ENCODE peak calls at places on chromosome 13, in four cellular contexts. Q is astrocyte of the spinal cord; W is vagina; Z is CD8-positive, alpha-beta T cell. I is an unnamed sample.

GRCh38 chr13:19058566-19058965 is 123.1 kb downstream of the TUBA3C start:
- DNase-seq in Q (no peak), W (no peak), Z (no peak), I (no peak)

GRCh38 chr13:49620170-49620621 is 8.1 kb upstream of the ARL11 start:
- DNase-seq in Q (no peak), W (no peak), Z (no peak), I (no peak)

GRCh38 chr13:44921931-44922758 is 67.1 kb downstream of the NUFIP1 start:
- DNase-seq in Q (peak; percentile 99), W (peak; percentile 94), Z (no peak), I (no peak)

GRCh38 chr13:39886336-39886735 is 230.9 kb downstream of the COG6 start:
- DNase-seq in Q (no peak), W (no peak), Z (no peak), I (no peak)

GRCh38 chr13:21033224-21033855 is 28.0 kb downstream of the LATS2 start:
- DNase-seq in Q (peak; percentile 62), W (no peak), Z (no peak), I (no peak)

GRCh38 chr13:48567521-48568331 is 34.8 kb upstream of the RCBTB2 start:
- DNase-seq in Q (no peak), W (no peak), Z (no peak), I (no peak)

GRCh38 chr13:90171649-90172048 is 1175.8 kb upstream of the MIR17HG start:
- DNase-seq in Q (peak; percentile 2), W (no peak), Z (no peak), I (no peak)

GRCh38 chr13:99800951-99801350 is 170.6 kb downstream of the ZIC5 start:
- DNase-seq in Q (no peak), W (no peak), Z (no peak), I (no peak)

GRCh38 chr13:84136582-84136981 is 254.3 kb upstream of the SLITRK1 start:
- DNase-seq in Q (no peak), W (no peak), Z (no peak), I (no peak)

GRCh38 chr13:113139580-113139979 is 17.0 kb downstream of the F10 start:
- DNase-seq in Q (no peak), W (no peak), Z (no peak), I (no peak)

GRCh38 chr13:106619688-106620555 is 52.0 kb upstream of the ARGLU1 start:
- DNase-seq in Q (peak; percentile 70), W (peak; percentile 84), Z (peak; percentile 19), I (peak; percentile 27)

GRCh38 chr13:108915095-108915633 is 285.8 kb downstream of the MYO16 start:
- DNase-seq in Q (peak; percentile 65), W (no peak), Z (no peak), I (no peak)

GRCh38 chr13:21849323-21849722 is 178.4 kb downstream of the FGF9 start:
- DNase-seq in Q (no peak), W (no peak), Z (peak; percentile 20), I (no peak)

GRCh38 chr13:36362251-36362650 is 16.1 kb upstream of the SPART start:
- DNase-seq in Q (peak; percentile 79), W (no peak), Z (no peak), I (no peak)

GRCh38 chr13:30105381-30105780 is 202.0 kb downstream of the KATNAL1 start:
- DNase-seq in Q (no peak), W (no peak), Z (no peak), I (no peak)

GRCh38 chr13:47858042-47858677 is 142.9 kb downstream of the SUCLA2 start:
- DNase-seq in Q (no peak), W (no peak), Z (no peak), I (no peak)

GRCh38 chr13:107035778-107036177 is 467.8 kb upstream of the ARGLU1 start:
- DNase-seq in Q (peak; percentile 50), W (no peak), Z (no peak), I (no peak)

GRCh38 chr13:98332222-98332621 is 155.2 kb upstream of the RNF113B start:
- DNase-seq in Q (no peak), W (no peak), Z (no peak), I (no peak)

GRCh38 chr13:75251188-75251587 is 230.8 kb downstream of the TBC1D4 start:
- DNase-seq in Q (no peak), W (no peak), Z (no peak), I (no peak)

GRCh38 chr13:48291730-48292129 is 11.8 kb upstream of the RB1 start:
- DNase-seq in Q (no peak), W (no peak), Z (no peak), I (no peak)

GRCh38 chr13:21752501-21752900 is 81.6 kb downstream of the FGF9 start:
- DNase-seq in Q (no peak), W (no peak), Z (no peak), I (no peak)

GRCh38 chr13:99067160-99067985 is 89.5 kb upstream of the DOCK9 start:
- DNase-seq in Q (peak; percentile 73), W (no peak), Z (no peak), I (no peak)

GRCh38 chr13:25463496-25463895 is 91.7 kb downstream of the ATP8A2 start:
- DNase-seq in Q (no peak), W (no peak), Z (no peak), I (no peak)

GRCh38 chr13:101449971-101450748 is 2.3 kb upstream of the ITGBL1 start:
- DNase-seq in Q (peak; percentile 91), W (no peak), Z (no peak), I (no peak)

GRCh38 chr13:34640931-34641330 is 301.1 kb upstream of the NBEA start:
- DNase-seq in Q (no peak), W (no peak), Z (no peak), I (no peak)

GRCh38 chr13:70527553-70527952 is 419.3 kb upstream of the KLHL1 start:
- DNase-seq in Q (no peak), W (no peak), Z (no peak), I (no peak)

GRCh38 chr13:25237083-25237482 is 50.2 kb downstream of the MTMR6 start:
- DNase-seq in Q (no peak), W (no peak), Z (no peak), I (no peak)

GRCh38 chr13:112907286-112907685 is 61.7 kb upstream of the MCF2L start:
- DNase-seq in Q (no peak), W (no peak), Z (no peak), I (no peak)

GRCh38 chr13:69579351-69579750 is 528.3 kb upstream of the ATXN8OS start:
- DNase-seq in Q (peak; percentile 5), W (no peak), Z (no peak), I (no peak)

GRCh38 chr13:39144941-39145533 is 106.8 kb downstream of the NHLRC3 start:
- DNase-seq in Q (peak; percentile 62), W (no peak), Z (no peak), I (no peak)

GRCh38 chr13:44719857-44720671 is 143.9 kb upstream of the TSC22D1 start:
- DNase-seq in Q (peak; percentile 96), W (no peak), Z (no peak), I (no peak)

GRCh38 chr13:59408738-59409137 is 755.0 kb downstream of the DIAPH3 start:
- DNase-seq in Q (no peak), W (no peak), Z (no peak), I (no peak)

GRCh38 chr13:78625384-78625783 is 22.0 kb upstream of the POU4F1 start:
- DNase-seq in Q (no peak), W (no peak), Z (no peak), I (no peak)
- TF ChIP-seq CTCF in Q (no peak), W (no peak), Z (no peak), I (no peak)

GRCh38 chr13:46751811-46752635 is 44.9 kb downstream of the ESD start:
- DNase-seq in Q (peak; percentile 43), W (no peak), Z (peak; percentile 48), I (no peak)
- TF ChIP-seq CTCF in Q (no peak), W (no peak), Z (no peak), I (no peak)

DNA sequence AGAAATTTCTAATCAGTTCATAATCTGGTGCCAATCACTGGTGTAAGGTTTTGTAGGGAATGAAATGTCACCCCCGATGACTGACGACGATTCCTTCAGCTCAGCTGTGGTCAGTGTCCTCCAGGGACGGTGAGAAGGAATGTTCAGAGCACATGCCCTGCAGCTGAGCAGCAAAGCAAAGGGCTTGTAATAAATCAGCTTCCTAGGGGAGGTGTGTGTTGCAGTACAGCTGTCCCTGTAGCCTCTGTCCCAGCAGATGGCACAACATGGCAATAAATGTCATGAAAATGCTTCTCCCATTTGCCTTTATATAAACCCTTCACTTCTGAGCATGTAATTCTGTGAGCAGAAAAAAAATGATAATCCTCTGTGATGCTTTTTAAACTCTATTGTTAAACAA is 102.4 kb downstream of the FAM216B start:
- DNase-seq in Q (peak; percentile 51), W (no peak), Z (no peak), I (no peak)
- TF ChIP-seq CTCF in Q (peak; percentile 14), W (no peak), Z (no peak), I (peak; percentile 46)

DNA sequence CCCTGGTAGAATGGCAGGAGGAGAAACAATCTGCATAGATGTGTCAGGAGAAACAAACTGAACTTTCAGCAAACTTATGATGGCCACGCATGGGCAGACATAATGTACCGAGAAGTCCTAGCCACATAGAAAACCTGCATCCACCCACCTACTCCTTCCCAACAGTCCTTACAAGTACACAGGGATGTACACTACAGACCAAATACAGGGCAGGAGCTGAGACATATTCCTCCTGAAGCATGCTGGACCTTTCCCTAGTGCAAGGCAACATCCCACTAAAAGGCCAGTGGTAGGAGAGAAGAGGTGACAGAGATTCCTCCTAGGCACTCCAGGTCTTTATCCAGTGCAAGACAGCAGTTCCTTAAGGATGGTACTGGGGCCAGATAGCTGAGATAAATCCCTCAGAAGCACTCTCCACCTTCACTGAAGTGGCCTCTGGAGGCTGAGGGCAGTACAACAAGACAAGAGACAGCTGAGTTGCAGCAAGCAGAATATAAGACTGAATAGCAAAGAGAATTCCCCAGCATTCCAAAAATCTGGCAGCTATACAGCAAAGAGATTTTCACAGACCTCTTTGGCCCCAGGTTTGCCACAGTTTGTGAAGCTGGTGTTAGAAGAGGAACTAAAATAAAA is 18.3 kb downstream of the VWA8 start:
- DNase-seq in Q (peak; percentile 48), W (no peak), Z (no peak), I (no peak)
- TF ChIP-seq CTCF in Q (peak; percentile 62), W (no peak), Z (no peak), I (peak; percentile 41)

GRCh38 chr13:65642301-65642700 is 1587.8 kb downstream of the PCDH9 start:
- DNase-seq in Q (no peak), W (no peak), Z (no peak), I (no peak)

GRCh38 chr13:65638572-65639168 is 1591.5 kb downstream of the PCDH9 start:
- DNase-seq in Q (peak; percentile 61), W (no peak), Z (no peak), I (no peak)
- TF ChIP-seq CTCF in Q (peak; percentile 75), W (no peak), Z (no peak), I (peak; percentile 78)

GRCh38 chr13:110109140-110109783 is 197.7 kb downstream of the COL4A1 start:
- DNase-seq in Q (no peak), W (no peak), Z (no peak), I (no peak)

GRCh38 chr13:110108348-110109139 is 198.4 kb downstream of the COL4A1 start:
- DNase-seq in Q (peak; percentile 89), W (peak; percentile 89), Z (no peak), I (peak; percentile 90)

GRCh38 chr13:110109910-110110309 is 197.0 kb downstream of the COL4A1 start:
- DNase-seq in Q (peak; percentile 91), W (peak; percentile 92), Z (no peak), I (no peak)

GRCh38 chr13:110106726-110107125 is 200.2 kb downstream of the COL4A1 start:
- DNase-seq in Q (no peak), W (peak; percentile 84), Z (no peak), I (no peak)

GRCh38 chr13:110107568-110108347 is 199.2 kb downstream of the COL4A1 start:
- DNase-seq in Q (no peak), W (peak; percentile 81), Z (no peak), I (no peak)
- TF ChIP-seq CTCF in Q (peak; percentile 26), W (no peak), Z (no peak), I (no peak)

GRCh38 chr13:85828094-85828684 is 29.0 kb upstream of the SLITRK6 start:
- DNase-seq in Q (peak; percentile 25), W (no peak), Z (no peak), I (no peak)
- TF ChIP-seq CTCF in Q (peak; percentile 67), W (no peak), Z (peak; percentile 57), I (peak; percentile 72)